ENCODE peak calls at places on chromosome 4, in four cellular contexts. N, S, R and C are unnamed samples.

GRCh38 chr4:6944311-6945051 is 34.9 kb downstream of the TBC1D14 start:
- DNase-seq in N (no peak), S (no peak), R (no peak), C (no peak)

GRCh38 chr4:71711044-71711984 is 72.6 kb downstream of the GC start:
- DNase-seq in N (no peak), S (no peak), R (no peak), C (no peak)

GRCh38 chr4:7828011-7828720 is 111.5 kb downstream of the AFAP1 start:
- DNase-seq in N (peak), S (no peak), R (no peak), C (peak)

GRCh38 chr4:119310826-119311225 is 11.1 kb downstream of the FABP2 start:
- DNase-seq in N (no peak), S (no peak), R (no peak), C (no peak)

GRCh38 chr4:4733663-4734062 is 125.8 kb upstream of the MSX1 start:
- DNase-seq in N (no peak), S (no peak), R (no peak), C (no peak)

GRCh38 chr4:15779336-15779735 is 1.2 kb downstream of the CD38 start:
- DNase-seq in N (no peak), S (peak), R (no peak), C (no peak)

GRCh38 chr4:23006756-23007155 is 314.0 kb downstream of the GBA3 start:
- DNase-seq in N (no peak), S (no peak), R (no peak), C (no peak)

GRCh38 chr4:38111717-38112116 is 151.5 kb downstream of the PTTG2 start:
- DNase-seq in N (no peak), S (no peak), R (no peak), C (no peak)

GRCh38 chr4:169869487-169869886 is 111.7 kb upstream of the HPF1 start:
- DNase-seq in N (no peak), S (no peak), R (no peak), C (no peak)

GRCh38 chr4:78174931-78175330 is 117.8 kb downstream of the FRAS1 start:
- DNase-seq in N (no peak), S (no peak), R (no peak), C (no peak)

GRCh38 chr4:82560853-82561744 is 689 bp downstream of the TMEM150C start:
- DNase-seq in N (no peak), S (peak), R (no peak), C (peak)

GRCh38 chr4:8835521-8836365 is 35.9 kb downstream of the HMX1 start:
- DNase-seq in N (no peak), S (no peak), R (no peak), C (no peak)

GRCh38 chr4:137587796-137588195 is 55.5 kb upstream of the PCDH18 start:
- DNase-seq in N (no peak), S (no peak), R (no peak), C (no peak)

GRCh38 chr4:158250321-158250720 is 40.0 kb downstream of the TMEM144 start:
- DNase-seq in N (no peak), S (no peak), R (no peak), C (no peak)

GRCh38 chr4:163810757-163811156 is 316.3 kb downstream of the TMA16 start:
- DNase-seq in N (no peak), S (no peak), R (no peak), C (peak)

GRCh38 chr4:112726041-112726440 is 89.1 kb downstream of the LARP7 start:
- DNase-seq in N (no peak), S (no peak), R (no peak), C (no peak)

GRCh38 chr4:84814100-84814750 is 152.3 kb downstream of the WDFY3 start:
- DNase-seq in N (no peak), S (no peak), R (no peak), C (no peak)

GRCh38 chr4:24364852-24365251 is 219.5 kb downstream of the DHX15 start:
- DNase-seq in N (no peak), S (no peak), R (no peak), C (no peak)

GRCh38 chr4:174427562-174428140 is 94.6 kb downstream of the HPGD start:
- DNase-seq in N (no peak), S (no peak), R (no peak), C (no peak)

GRCh38 chr4:143294310-143294709 is 42.4 kb upstream of the GAB1 start:
- DNase-seq in N (no peak), S (no peak), R (no peak), C (no peak)

GRCh38 chr4:111959202-111959601 is 186.1 kb upstream of the FAM241A start:
- DNase-seq in N (no peak), S (no peak), R (no peak), C (peak)

GRCh38 chr4:100286601-100287000 is 96.3 kb upstream of the DDIT4L start:
- DNase-seq in N (no peak), S (no peak), R (no peak), C (no peak)

GRCh38 chr4:185712350-185713024 is 99.5 kb downstream of the SORBS2 start:
- DNase-seq in N (no peak), S (no peak), R (no peak), C (no peak)

GRCh38 chr4:42781325-42781724 is 111.2 kb upstream of the GRXCR1 start:
- DNase-seq in N (no peak), S (no peak), R (no peak), C (no peak)

GRCh38 chr4:47538516-47538915 is 53.4 kb downstream of the ATP10D start:
- DNase-seq in N (no peak), S (no peak), R (no peak), C (no peak)

GRCh38 chr4:8538703-8539567 is 41.3 kb upstream of the GPR78 start:
- DNase-seq in N (no peak), S (no peak), R (no peak), C (no peak)

GRCh38 chr4:6294705-6295421 is 25.2 kb downstream of the WFS1 start:
- DNase-seq in N (no peak), S (no peak), R (no peak), C (no peak)

GRCh38 chr4:95155759-95156451 is 392.9 kb downstream of the UNC5C start:
- DNase-seq in N (peak), S (no peak), R (no peak), C (peak)

GRCh38 chr4:156959298-156959702 is 12.3 kb downstream of the PDGFC start:
- DNase-seq in N (no peak), S (no peak), R (no peak), C (no peak)

GRCh38 chr4:155906554-155907247 is 3.2 kb downstream of the TDO2 start:
- DNase-seq in N (no peak), S (no peak), R (no peak), C (no peak)

GRCh38 chr4:26839534-26839951 is 21.1 kb upstream of the STIM2 start:
- DNase-seq in N (no peak), S (no peak), R (no peak), C (no peak)

GRCh38 chr4:54543088-54543795 is 114.5 kb upstream of the KIT start:
- DNase-seq in N (no peak), S (no peak), R (no peak), C (no peak)

GRCh38 chr4:122480023-122480422 is 23.5 kb upstream of the IL2 start:
- DNase-seq in N (no peak), S (no peak), R (no peak), C (no peak)

GRCh38 chr4:104728380-104729122 is 233.9 kb upstream of the CXXC4 start:
- DNase-seq in N (no peak), S (no peak), R (no peak), C (no peak)

GRCh38 chr4:80307774-80308465 is 27.6 kb upstream of the CFAP299 start:
- DNase-seq in N (no peak), S (no peak), R (peak), C (no peak)

GRCh38 chr4:185312699-185313098 is 83.0 kb downstream of the LRP2BP start:
- DNase-seq in N (no peak), S (no peak), R (no peak), C (no peak)

GRCh38 chr4:54568184-54568583 is 89.6 kb upstream of the KIT start:
- DNase-seq in N (no peak), S (no peak), R (no peak), C (no peak)

GRCh38 chr4:111027526-111027925 is 404.6 kb upstream of the PITX2 start:
- DNase-seq in N (no peak), S (no peak), R (no peak), C (no peak)

GRCh38 chr4:84632092-84632491 is 49.2 kb downstream of the CDS1 start:
- DNase-seq in N (no peak), S (no peak), R (no peak), C (no peak)